ENCODE peak calls at places on chromosomes 16 and 17, in five cellular contexts. One of them, this sample, is unnamed.

GRCh38 chr17:51516924-51517323 is 256.6 kb downstream of the UTP18 start:
- DNase-seq in heart left ventricle: no peak
- DNase-seq in uterus: no peak
- DNase-seq in prostate gland: no peak
- DNase-seq in GM12892: no peak
- DNase-seq in this sample: no peak

GRCh38 chr17:66518677-66519076 is 216.3 kb downstream of the PRKCA start:
- DNase-seq in heart left ventricle: no peak
- DNase-seq in uterus: no peak
- DNase-seq in prostate gland: no peak
- DNase-seq in GM12892: no peak
- DNase-seq in this sample: no peak

GRCh38 chr17:79831367-79832210 is 7.7 kb downstream of the CBX4 start:
- DNase-seq in heart left ventricle: peak; percentile 86
- DNase-seq in uterus: no peak
- DNase-seq in prostate gland: peak; percentile 73
- DNase-seq in GM12892: no peak
- DNase-seq in this sample: no peak

GRCh38 chr17:32692179-32692578 is 184.7 kb downstream of the MYO1D start:
- DNase-seq in heart left ventricle: no peak
- DNase-seq in uterus: no peak
- DNase-seq in prostate gland: no peak
- DNase-seq in GM12892: no peak
- DNase-seq in this sample: no peak

GRCh38 chr16:83300326-83300725 is 507.5 kb upstream of the HSBP1 start:
- DNase-seq in heart left ventricle: no peak
- DNase-seq in uterus: no peak
- DNase-seq in prostate gland: peak; percentile 14
- DNase-seq in GM12892: no peak
- DNase-seq in this sample: no peak

GRCh38 chr16:17313085-17313611 is 157.6 kb downstream of the XYLT1 start:
- DNase-seq in heart left ventricle: peak; percentile 65
- DNase-seq in uterus: peak; percentile 90
- DNase-seq in prostate gland: peak; percentile 73
- DNase-seq in GM12892: no peak
- DNase-seq in this sample: no peak

GRCh38 chr17:62968445-62968923 is 2.4 kb downstream of the TANC2 start:
- DNase-seq in heart left ventricle: no peak
- DNase-seq in uterus: peak; percentile 40
- DNase-seq in prostate gland: peak; percentile 66
- DNase-seq in GM12892: peak; percentile 37
- DNase-seq in this sample: no peak

GRCh38 chr16:5010576-5011329 is 23.0 kb downstream of the NAGPA start:
- DNase-seq in heart left ventricle: no peak
- DNase-seq in uterus: no peak
- DNase-seq in prostate gland: no peak
- DNase-seq in GM12892: no peak
- DNase-seq in this sample: no peak

GRCh38 chr16:28604186-28604565 is 5.7 kb downstream of the SULT1A1 start:
- DNase-seq in heart left ventricle: no peak
- DNase-seq in uterus: peak; percentile 9
- DNase-seq in prostate gland: no peak
- DNase-seq in GM12892: no peak
- DNase-seq in this sample: no peak

GRCh38 chr17:77734371-77735050 is 224.0 kb upstream of the TNRC6C start:
- DNase-seq in heart left ventricle: peak; percentile 95
- DNase-seq in uterus: peak; percentile 95
- DNase-seq in prostate gland: peak; percentile 42
- DNase-seq in GM12892: no peak
- DNase-seq in this sample: no peak

GRCh38 chr17:33291248-33292183 is 1.6 kb downstream of the ASIC2 start:
- DNase-seq in heart left ventricle: peak; percentile 54
- DNase-seq in uterus: no peak
- DNase-seq in prostate gland: no peak
- DNase-seq in GM12892: no peak
- DNase-seq in this sample: no peak

GRCh38 chr17:47837401-47838039 is 3.6 kb downstream of the SCRN2 start:
- DNase-seq in heart left ventricle: no peak
- DNase-seq in uterus: no peak
- DNase-seq in prostate gland: no peak
- DNase-seq in GM12892: no peak
- DNase-seq in this sample: no peak

GRCh38 chr17:77383613-77384608 is 243.1 kb downstream of the SEC14L1 start:
- DNase-seq in heart left ventricle: peak; percentile 87
- DNase-seq in uterus: peak; percentile 46
- DNase-seq in prostate gland: peak; percentile 46
- DNase-seq in GM12892: no peak
- DNase-seq in this sample: no peak

GRCh38 chr17:61700252-61700651 is 109.2 kb upstream of the NACA2 start:
- DNase-seq in heart left ventricle: no peak
- DNase-seq in uterus: no peak
- DNase-seq in prostate gland: no peak
- DNase-seq in GM12892: no peak
- DNase-seq in this sample: no peak

GRCh38 chr16:15792563-15792971 is 64.3 kb downstream of the MYH11 start:
- DNase-seq in heart left ventricle: no peak
- DNase-seq in uterus: no peak
- DNase-seq in prostate gland: no peak
- DNase-seq in GM12892: no peak
- DNase-seq in this sample: no peak

GRCh38 chr17:50430731-50431130 is 4.7 kb downstream of the ACSF2 start:
- DNase-seq in heart left ventricle: no peak
- DNase-seq in uterus: no peak
- DNase-seq in prostate gland: no peak
- DNase-seq in GM12892: no peak
- DNase-seq in this sample: no peak

GRCh38 chr17:17547210-17547764 is 44.2 kb downstream of the PEMT start:
- DNase-seq in heart left ventricle: peak; percentile 61
- DNase-seq in uterus: no peak
- DNase-seq in prostate gland: no peak
- DNase-seq in GM12892: no peak
- DNase-seq in this sample: no peak

GRCh38 chr16:85328665-85329058 is 216.4 kb upstream of the CIBAR2 start:
- DNase-seq in heart left ventricle: peak; percentile 53
- DNase-seq in uterus: no peak
- DNase-seq in prostate gland: no peak
- DNase-seq in GM12892: no peak
- DNase-seq in this sample: no peak

GRCh38 chr17:57886020-57886419 is 36.2 kb upstream of the MRPS23 start:
- DNase-seq in heart left ventricle: no peak
- DNase-seq in uterus: no peak
- DNase-seq in prostate gland: no peak
- DNase-seq in GM12892: no peak
- DNase-seq in this sample: no peak

GRCh38 chr17:28041844-28042656 is 427 bp upstream of the NLK start:
- DNase-seq in heart left ventricle: no peak
- DNase-seq in uterus: no peak
- DNase-seq in prostate gland: no peak
- DNase-seq in GM12892: no peak
- DNase-seq in this sample: no peak

GRCh38 chr17:48723555-48724239 is 712 bp downstream of the PRAC2 start:
- DNase-seq in heart left ventricle: no peak
- DNase-seq in uterus: no peak
- DNase-seq in prostate gland: peak; percentile 67
- DNase-seq in GM12892: no peak
- DNase-seq in this sample: no peak

GRCh38 chr17:78329263-78330059 is 30.4 kb downstream of the SOCS3 start:
- DNase-seq in heart left ventricle: peak; percentile 58
- DNase-seq in uterus: no peak
- DNase-seq in prostate gland: no peak
- DNase-seq in GM12892: no peak
- DNase-seq in this sample: no peak

GRCh38 chr17:41178341-41178740 is 320 bp upstream of the KRTAP4-2 start:
- DNase-seq in heart left ventricle: no peak
- DNase-seq in uterus: no peak
- DNase-seq in prostate gland: no peak
- DNase-seq in GM12892: no peak
- DNase-seq in this sample: no peak

GRCh38 chr17:77287432-77288068 is 146.8 kb downstream of the SEC14L1 start:
- DNase-seq in heart left ventricle: no peak
- DNase-seq in uterus: no peak
- DNase-seq in prostate gland: peak; percentile 87
- DNase-seq in GM12892: no peak
- DNase-seq in this sample: no peak

GRCh38 chr16:71255721-71256120 is 25.2 kb upstream of the HYDIN start:
- DNase-seq in heart left ventricle: no peak
- DNase-seq in uterus: no peak
- DNase-seq in prostate gland: no peak
- DNase-seq in GM12892: no peak
- DNase-seq in this sample: no peak

GRCh38 chr17:28338056-28338768 is 2.7 kb downstream of the TNFAIP1 start:
- DNase-seq in heart left ventricle: no peak
- DNase-seq in uterus: no peak
- DNase-seq in prostate gland: no peak
- DNase-seq in GM12892: no peak
- DNase-seq in this sample: no peak

GRCh38 chr16:14013571-14014283 is 57.4 kb upstream of the MRTFB start:
- DNase-seq in heart left ventricle: no peak
- DNase-seq in uterus: peak; percentile 60
- DNase-seq in prostate gland: no peak
- DNase-seq in GM12892: no peak
- DNase-seq in this sample: no peak

GRCh38 chr17:58227733-58228132 is 8.7 kb upstream of the MKS1 start:
- DNase-seq in heart left ventricle: no peak
- DNase-seq in uterus: no peak
- DNase-seq in prostate gland: no peak
- DNase-seq in GM12892: no peak
- DNase-seq in this sample: no peak

GRCh38 chr17:66337866-66338472 is 35.6 kb downstream of the PRKCA start:
- DNase-seq in heart left ventricle: no peak
- DNase-seq in uterus: no peak
- DNase-seq in prostate gland: no peak
- DNase-seq in GM12892: no peak
- DNase-seq in this sample: no peak

GRCh38 chr17:36935681-36936454 is 1.4 kb upstream of the LHX1 start:
- DNase-seq in heart left ventricle: no peak
- DNase-seq in uterus: no peak
- DNase-seq in prostate gland: no peak
- DNase-seq in GM12892: no peak
- DNase-seq in this sample: no peak

GRCh38 chr17:50539762-50540440 is 7.1 kb upstream of the SPATA20 start:
- DNase-seq in heart left ventricle: no peak
- DNase-seq in uterus: no peak
- DNase-seq in prostate gland: peak; percentile 46
- DNase-seq in GM12892: no peak
- DNase-seq in this sample: no peak

GRCh38 chr16:30929167-30929566 is 5.8 kb downstream of the FBXL19 start:
- DNase-seq in heart left ventricle: no peak
- DNase-seq in uterus: no peak
- DNase-seq in prostate gland: no peak
- DNase-seq in GM12892: no peak
- DNase-seq in this sample: no peak

GRCh38 chr17:40100419-40100668 is at the start of gene NR1D1:
- DNase-seq in heart left ventricle: no peak
- DNase-seq in uterus: no peak
- DNase-seq in prostate gland: no peak
- DNase-seq in GM12892: no peak
- DNase-seq in this sample: no peak
- TF ChIP-seq POLR2A in heart left ventricle: peak; percentile 77
- TF ChIP-seq POLR2A in uterus: peak; percentile 92
- TF ChIP-seq POLR2A in prostate gland: peak; percentile 93
- TF ChIP-seq POLR2A in GM12892: peak; percentile 30
- TF ChIP-seq POLR2A in this sample: peak; percentile 95

DNA sequence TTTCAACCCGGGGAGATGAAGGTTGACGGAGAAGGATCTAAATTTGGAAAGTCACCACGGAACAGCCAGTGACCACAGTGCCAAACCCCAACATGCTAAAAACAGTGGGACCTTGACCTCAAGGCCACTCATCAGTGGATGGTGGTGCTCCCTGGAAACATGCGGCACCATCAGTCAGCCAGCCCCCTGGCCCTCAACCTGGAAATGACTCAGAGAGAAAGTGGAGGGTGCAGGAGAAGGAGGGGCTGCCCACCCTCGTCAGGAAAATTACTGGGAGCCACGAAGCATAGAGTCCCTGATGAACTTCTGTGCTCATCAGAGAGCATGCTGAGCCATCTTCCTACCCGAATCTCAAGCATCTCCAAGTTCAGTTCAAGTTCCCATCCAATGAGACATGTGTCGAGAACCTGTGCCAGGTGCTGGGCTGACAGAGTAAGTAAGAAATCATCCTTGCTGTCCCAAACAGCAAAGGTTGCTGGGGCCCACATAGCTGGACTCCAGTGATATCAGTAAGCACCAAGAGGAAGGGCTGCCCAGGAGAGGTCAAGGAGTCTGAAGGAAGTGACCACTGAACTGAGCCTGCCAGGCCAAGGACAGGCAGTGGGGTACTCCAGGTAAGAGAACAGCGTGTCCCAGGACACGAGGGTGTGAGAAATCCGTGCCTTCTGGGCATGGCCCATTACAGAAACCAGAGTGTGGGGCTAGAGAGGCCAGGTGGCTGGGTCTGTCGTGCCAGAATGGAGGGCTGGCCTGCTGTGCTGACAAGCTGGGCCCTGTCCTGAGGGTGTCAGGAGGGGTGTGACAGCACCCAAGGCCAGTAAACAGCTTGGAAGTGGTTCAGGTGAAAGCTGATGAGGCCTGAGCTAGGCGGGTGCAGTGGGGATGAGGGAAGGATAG is 5.2 kb downstream of the PECAM1 start:
- DNase-seq in heart left ventricle: peak; percentile 73
- DNase-seq in uterus: peak; percentile 74
- DNase-seq in prostate gland: no peak
- DNase-seq in GM12892: no peak
- DNase-seq in this sample: no peak
- TF ChIP-seq POLR2A in heart left ventricle: no peak
- TF ChIP-seq POLR2A in uterus: no peak
- TF ChIP-seq POLR2A in prostate gland: no peak
- TF ChIP-seq POLR2A in GM12892: no peak
- TF ChIP-seq POLR2A in this sample: no peak

GRCh38 chr17:68456529-68457167 is 648 bp downstream of the WIPI1 start:
- DNase-seq in heart left ventricle: peak; percentile 87
- DNase-seq in uterus: peak; percentile 77
- DNase-seq in prostate gland: peak; percentile 78
- DNase-seq in GM12892: no peak
- DNase-seq in this sample: no peak
- TF ChIP-seq POLR2A in heart left ventricle: peak; percentile 9
- TF ChIP-seq POLR2A in uterus: no peak
- TF ChIP-seq POLR2A in prostate gland: peak; percentile 44
- TF ChIP-seq POLR2A in GM12892: no peak
- TF ChIP-seq POLR2A in this sample: peak; percentile 29

GRCh38 chr16:2757344-2757743 is 4.9 kb downstream of the SRRM2 start:
- DNase-seq in heart left ventricle: no peak
- DNase-seq in uterus: no peak
- DNase-seq in prostate gland: no peak
- DNase-seq in GM12892: no peak
- DNase-seq in this sample: no peak

GRCh38 chr16:2752850-2753522 is 548 bp downstream of the SRRM2 start:
- DNase-seq in heart left ventricle: peak; percentile 93
- DNase-seq in uterus: peak; percentile 82
- DNase-seq in prostate gland: peak; percentile 78
- DNase-seq in GM12892: peak; percentile 78
- DNase-seq in this sample: no peak

GRCh38 chr16:2753523-2754020 is 1.1 kb downstream of the SRRM2 start:
- DNase-seq in heart left ventricle: peak; percentile 33
- DNase-seq in uterus: no peak
- DNase-seq in prostate gland: no peak
- DNase-seq in GM12892: no peak
- DNase-seq in this sample: no peak

GRCh38 chr16:2755158-2755557 is 2.7 kb downstream of the SRRM2 start:
- DNase-seq in heart left ventricle: no peak
- DNase-seq in uterus: no peak
- DNase-seq in prostate gland: no peak
- DNase-seq in GM12892: no peak
- DNase-seq in this sample: no peak

GRCh38 chr16:2756288-2757015 is 4.0 kb downstream of the SRRM2 start:
- DNase-seq in heart left ventricle: peak; percentile 36
- DNase-seq in uterus: no peak
- DNase-seq in prostate gland: no peak
- DNase-seq in GM12892: no peak
- DNase-seq in this sample: no peak
- TF ChIP-seq POLR2A in heart left ventricle: no peak
- TF ChIP-seq POLR2A in uterus: no peak
- TF ChIP-seq POLR2A in prostate gland: no peak
- TF ChIP-seq POLR2A in GM12892: no peak
- TF ChIP-seq POLR2A in this sample: no peak